ENCODE peak calls at places on chromosomes 2 and 18, in five cellular contexts. C, F, G, W and D are unnamed samples.

GRCh38 chr2:152573168-152573567 is 144.1 kb downstream of the PRPF40A start:
- DNase-seq in C (no peak), F (peak; percentile 4), G (peak; percentile 87), W (no peak), D (peak; percentile 96)

GRCh38 chr18:32550958-32551357 is 80.3 kb upstream of the GAREM1 start:
- DNase-seq in C (peak; percentile 88), F (peak; percentile 23), G (no peak), W (no peak), D (no peak)

GRCh38 chr18:59357928-59358327 is 1.1 kb downstream of the LMAN1 start:
- DNase-seq in C (no peak), F (peak; percentile 4), G (peak; percentile 72), W (peak; percentile 67), D (peak; percentile 90)

GRCh38 chr2:109368798-109369197 is 239.8 kb downstream of the SH3RF3 start:
- DNase-seq in C (no peak), F (no peak), G (no peak), W (no peak), D (no peak)

GRCh38 chr2:98623657-98624056 is 15.3 kb downstream of the UNC50 start:
- DNase-seq in C (no peak), F (no peak), G (no peak), W (no peak), D (peak; percentile 23)

GRCh38 chr2:77807531-77808215 is 285.5 kb upstream of the LRRTM4 start:
- DNase-seq in C (no peak), F (no peak), G (no peak), W (peak; percentile 54), D (no peak)

GRCh38 chr2:33494155-33494779 is 17.8 kb downstream of the RASGRP3 start:
- DNase-seq in C (no peak), F (no peak), G (peak; percentile 78), W (no peak), D (peak; percentile 50)

GRCh38 chr2:72027426-72028161 is 120.1 kb downstream of the CYP26B1 start:
- DNase-seq in C (no peak), F (no peak), G (no peak), W (no peak), D (peak; percentile 40)

GRCh38 chr2:64695656-64696310 is 42.1 kb upstream of the SERTAD2 start:
- DNase-seq in C (no peak), F (no peak), G (no peak), W (no peak), D (peak; percentile 38)

GRCh38 chr2:235575431-235575830 is 81.6 kb downstream of the AGAP1 start:
- DNase-seq in C (no peak), F (no peak), G (no peak), W (no peak), D (no peak)

GRCh38 chr2:231545105-231545902 is 15.1 kb upstream of the NMUR1 start:
- DNase-seq in C (no peak), F (no peak), G (peak; percentile 91), W (peak; percentile 58), D (no peak)

GRCh38 chr2:178825183-178825582 is 18.0 kb upstream of the TTN start:
- DNase-seq in C (no peak), F (no peak), G (no peak), W (no peak), D (peak; percentile 78)

GRCh38 chr2:101962243-101962809 is 29.4 kb upstream of the IL1R2 start:
- DNase-seq in C (no peak), F (no peak), G (no peak), W (no peak), D (no peak)

GRCh38 chr18:79367480-79367879 is 28.2 kb upstream of the NFATC1 start:
- DNase-seq in C (no peak), F (no peak), G (no peak), W (no peak), D (no peak)
- H3K9me2 ChIP-seq in C (no peaks in the 10 kb centered on the region), F (no peaks in the 10 kb centered on the region), G (no peaks in the 10 kb centered on the region), W (no peaks in the 10 kb centered on the region), D (no peaks in the 10 kb centered on the region)

GRCh38 chr18:40035951-40036350 is 1919.1 kb upstream of the PIK3C3 start:
- DNase-seq in C (no peak), F (no peak), G (no peak), W (no peak), D (no peak)
- TF ChIP-seq EZH2 in C (no peak), F (no peak), G (no peak), W (no peak), D (no peak)

DNA sequence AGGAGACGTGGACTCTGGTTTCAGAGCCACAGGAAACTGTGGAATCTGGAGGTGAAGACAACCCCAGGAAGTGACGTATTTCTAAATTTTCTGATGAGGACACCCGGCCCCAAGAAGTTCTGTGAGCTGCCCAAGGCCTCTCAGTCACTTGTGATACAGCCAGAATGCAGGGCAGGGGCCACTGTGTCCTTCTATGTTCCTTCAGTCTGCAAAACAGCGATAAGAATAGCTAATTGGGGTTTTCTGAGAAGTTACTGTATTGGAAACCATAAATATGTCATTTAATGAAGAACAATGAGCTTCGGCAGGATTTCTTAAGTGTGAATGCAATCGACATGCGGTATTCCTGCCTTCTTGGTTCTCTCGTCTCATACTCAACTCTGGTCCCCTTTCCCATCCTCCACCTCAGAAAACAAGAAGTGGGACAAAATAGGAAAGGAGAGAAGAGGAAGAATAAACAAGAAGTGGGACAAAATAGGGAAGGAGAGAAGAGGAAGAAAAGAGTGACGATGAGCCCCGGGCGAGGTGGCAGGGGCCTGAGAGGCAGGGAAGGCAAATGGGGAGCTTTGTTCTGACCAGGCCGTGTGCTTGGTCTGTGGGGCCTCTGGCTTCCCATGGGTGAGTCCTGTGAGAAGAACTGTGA is 282.0 kb upstream of the REV1 start:
- DNase-seq in C (no peak), F (no peak), G (no peak), W (no peak), D (no peak)
- H3K9me2 ChIP-seq in C (no peaks in the 10 kb centered on the region), F (no peaks in the 10 kb centered on the region), G (no peaks in the 10 kb centered on the region), W (no peaks in the 10 kb centered on the region), D (no peaks in the 10 kb centered on the region)

GRCh38 chr2:176080540-176081355 is 3.0 kb downstream of the EVX2 start:
- DNase-seq in C (peak; percentile 51), F (no peak), G (no peak), W (no peak), D (peak; percentile 75)
- TF ChIP-seq EZH2 in C (peak; percentile 95), F (no peak), G (no peak), W (no peak), D (no peak)

DNA sequence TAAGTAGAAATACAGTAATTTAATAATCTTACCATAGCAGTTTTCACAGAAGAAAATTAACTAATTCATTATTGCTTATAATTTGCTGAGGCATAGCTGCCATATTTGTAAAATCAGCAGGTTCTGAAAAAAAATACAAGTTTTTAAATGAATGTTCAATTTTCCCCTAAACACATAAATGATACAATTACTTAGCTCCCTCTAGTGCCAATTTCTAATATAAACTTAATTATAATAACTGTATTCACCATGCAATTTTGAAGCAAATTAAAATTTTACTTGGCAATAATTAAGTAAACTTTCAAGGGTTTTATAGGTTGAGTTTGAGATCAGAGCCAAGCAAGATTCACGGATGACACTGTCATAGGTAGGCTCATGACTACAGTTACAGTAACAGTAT is 1321.6 kb upstream of the ACVR2A start:
- DNase-seq in C (peak; percentile 18), F (no peak), G (peak; percentile 15), W (no peak), D (peak; percentile 60)
- H3K9me2 ChIP-seq in C (no peaks in the 10 kb centered on the region), F (no peaks in the 10 kb centered on the region), G (no peaks in the 10 kb centered on the region), W (no peaks in the 10 kb centered on the region), D (no peaks in the 10 kb centered on the region)

GRCh38 chr18:26549486-26550435 is 1.4 kb upstream of the KCTD1 start:
- DNase-seq in C (peak; percentile 71), F (peak; percentile 53), G (peak; percentile 42), W (peak; percentile 51), D (peak; percentile 81)
- TF ChIP-seq EZH2 in C (peak; percentile 68), F (no peak), G (no peak), W (no peak), D (no peak)

DNA sequence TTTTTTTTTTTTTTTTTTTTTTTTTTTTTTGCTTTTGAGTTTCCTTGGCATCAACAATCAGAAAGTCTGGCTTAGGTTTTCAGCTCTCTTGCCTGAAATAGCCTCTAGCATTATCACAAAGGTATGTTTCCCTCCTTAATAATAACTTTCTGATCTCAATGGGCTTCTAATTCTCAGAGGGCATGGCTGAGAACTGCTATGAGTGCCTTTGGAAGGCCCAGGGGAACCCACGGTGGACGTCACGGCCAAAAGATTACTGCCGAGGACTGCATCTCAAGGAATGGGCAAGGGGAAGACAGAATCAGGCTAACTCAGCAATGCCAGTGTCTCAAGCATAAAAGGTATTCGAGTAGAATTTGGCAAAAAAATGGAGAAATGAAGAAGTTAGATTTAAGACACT is 73.2 kb upstream of the SLC14A2 start:
- DNase-seq in C (no peak), F (no peak), G (no peak), W (no peak), D (no peak)
- H3K9me2 ChIP-seq in C (no peaks in the 10 kb centered on the region), F (no peaks in the 10 kb centered on the region), G (no peaks in the 10 kb centered on the region), W (no peaks in the 10 kb centered on the region), D (no peaks in the 10 kb centered on the region)

GRCh38 chr2:174027956-174028355 is 62.8 kb upstream of the SP3 start:
- DNase-seq in C (no peak), F (no peak), G (no peak), W (no peak), D (no peak)
- TF ChIP-seq EZH2 in C (no peak), F (no peak), G (no peak), W (no peak), D (no peak)

DNA sequence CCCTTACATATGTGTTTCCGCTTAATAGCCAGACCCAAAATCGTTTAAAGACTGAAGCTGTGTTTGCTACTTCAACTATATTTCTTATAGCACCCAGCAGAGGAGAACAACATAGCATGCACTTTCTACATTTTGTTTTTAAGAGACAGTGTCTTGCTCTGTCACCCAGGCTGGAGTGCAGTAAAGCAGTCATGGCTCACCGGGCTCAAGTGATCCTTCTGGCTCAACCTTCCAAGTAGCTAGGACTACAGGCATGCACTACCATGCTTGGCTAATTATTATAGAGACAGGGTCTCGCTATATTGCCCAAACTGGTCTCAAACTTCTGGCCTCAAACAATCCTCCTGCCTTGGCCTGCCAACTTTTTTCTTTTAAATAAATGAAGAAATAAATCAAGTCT is 142.1 kb downstream of the THADA start:
- DNase-seq in C (no peak), F (no peak), G (no peak), W (no peak), D (no peak)
- H3K9me2 ChIP-seq in C (no peaks in the 10 kb centered on the region), F (no peaks in the 10 kb centered on the region), G (no peaks in the 10 kb centered on the region), W (no peaks in the 10 kb centered on the region), D (no peaks in the 10 kb centered on the region)